ENCODE peak calls at places on chromosome 22, in eight cellular contexts. A is astrocyte of the spinal cord, N is B cell, B is Peyer's patch, F is HFFc6, C is fibroblast of lung, S is AG10803, O is neural progenitor cell. J is an unnamed sample.

GRCh38 chr22:20956258-20957117 is 10.6 kb upstream of the AIFM3 start:
- DNase-seq in A (peak; percentile 31), N (no peak), B (no peak), F (no peak), C (peak; percentile 32), S (no peak), O (peak; percentile 63), J (peak; percentile 77)

GRCh38 chr22:20741634-20742581 is 32.0 kb upstream of the SERPIND1 start:
- DNase-seq in A (peak; percentile 18), N (no peak), B (peak; percentile 51), F (peak; percentile 6), C (peak; percentile 34), S (peak; percentile 22), O (peak; percentile 37), J (peak; percentile 62)

GRCh38 chr22:33579448-33580093 is 340.7 kb downstream of the LARGE1 start:
- DNase-seq in A (peak; percentile 2), N (peak; percentile 63), B (peak; percentile 70), F (peak; percentile 29), C (peak; percentile 45), S (peak; percentile 47), O (peak; percentile 77), J (peak; percentile 9)

GRCh38 chr22:49259870-49260615 is 567.6 kb downstream of the BRD1 start:
- DNase-seq in A (no peak), N (no peak), B (no peak), F (no peak), C (no peak), S (no peak), O (no peak), J (no peak)

GRCh38 chr22:49344196-49344595 is 483.5 kb downstream of the BRD1 start:
- DNase-seq in A (no peak), N (no peak), B (no peak), F (no peak), C (no peak), S (no peak), O (peak; percentile 28), J (no peak)

GRCh38 chr22:34072585-34072984 is 152.3 kb upstream of the LARGE1 start:
- DNase-seq in A (no peak), N (no peak), B (no peak), F (no peak), C (no peak), S (no peak), O (no peak), J (no peak)

GRCh38 chr22:38240734-38241252 is 32.0 kb downstream of the TMEM184B start:
- DNase-seq in A (peak; percentile 95), N (no peak), B (no peak), F (peak; percentile 82), C (peak; percentile 77), S (peak; percentile 85), O (peak; percentile 84), J (peak; percentile 85)

GRCh38 chr22:20829735-20830134 is 28.9 kb downstream of the PI4KA start:
- DNase-seq in A (no peak), N (no peak), B (no peak), F (no peak), C (no peak), S (no peak), O (no peak), J (no peak)

GRCh38 chr22:43317252-43317651 is 25.9 kb downstream of the SCUBE1 start:
- DNase-seq in A (no peak), N (no peak), B (no peak), F (no peak), C (no peak), S (no peak), O (no peak), J (no peak)

GRCh38 chr22:33710326-33710725 is 209.9 kb downstream of the LARGE1 start:
- DNase-seq in A (no peak), N (no peak), B (no peak), F (no peak), C (no peak), S (peak; percentile 4), O (peak; percentile 46), J (no peak)

GRCh38 chr22:47850644-47851151 is 1088.2 kb downstream of the TBC1D22A start:
- DNase-seq in A (peak; percentile 15), N (no peak), B (no peak), F (no peak), C (peak; percentile 4), S (no peak), O (peak; percentile 50), J (no peak)

GRCh38 chr22:50702261-50702671 is 29.6 kb downstream of the SHANK3 start:
- DNase-seq in A (no peak), N (no peak), B (no peak), F (no peak), C (no peak), S (no peak), O (no peak), J (no peak)

GRCh38 chr22:17586831-17587440 is 23.6 kb downstream of the SLC25A18 start:
- DNase-seq in A (no peak), N (no peak), B (no peak), F (no peak), C (no peak), S (no peak), O (no peak), J (no peak)

GRCh38 chr22:17589810-17590375 is 26.6 kb downstream of the SLC25A18 start:
- DNase-seq in A (no peak), N (no peak), B (no peak), F (no peak), C (no peak), S (no peak), O (no peak), J (no peak)

GRCh38 chr22:17588606-17589005 is 25.3 kb downstream of the SLC25A18 start:
- DNase-seq in A (no peak), N (no peak), B (no peak), F (no peak), C (no peak), S (no peak), O (no peak), J (no peak)

GRCh38 chr22:17590586-17590985 is 27.3 kb downstream of the SLC25A18 start:
- DNase-seq in A (no peak), N (no peak), B (no peak), F (no peak), C (no peak), S (no peak), O (no peak), J (no peak)

DNA sequence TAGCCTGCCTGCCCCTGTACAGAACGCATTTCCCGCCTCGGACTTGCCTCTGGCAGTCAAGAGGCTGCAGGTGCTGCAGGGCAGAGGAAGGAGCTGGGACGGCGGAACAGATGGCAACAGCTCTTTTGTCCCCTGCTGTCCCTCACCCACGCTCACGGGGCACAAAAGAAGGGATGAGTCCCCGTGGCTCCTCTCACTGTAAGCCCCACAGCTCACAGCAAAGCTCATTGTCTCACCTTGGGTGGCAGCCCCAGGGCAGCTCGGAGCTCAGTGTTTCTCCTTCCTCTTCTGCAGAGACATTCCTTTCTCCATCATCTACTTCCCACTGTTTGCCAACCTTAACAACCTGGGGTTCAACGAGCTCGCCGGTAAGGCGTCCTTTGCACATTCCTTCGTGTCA is 24.3 kb downstream of the SLC25A18 start:
- DNase-seq in A (no peak), N (no peak), B (no peak), F (no peak), C (no peak), S (no peak), O (no peak), J (no peak)
- TF ChIP-seq CTCF in A (no peak), N (no peak), B (no peak), F (no peak), C (no peak), S (no peak), O (no peak), J (no peak)

DNA sequence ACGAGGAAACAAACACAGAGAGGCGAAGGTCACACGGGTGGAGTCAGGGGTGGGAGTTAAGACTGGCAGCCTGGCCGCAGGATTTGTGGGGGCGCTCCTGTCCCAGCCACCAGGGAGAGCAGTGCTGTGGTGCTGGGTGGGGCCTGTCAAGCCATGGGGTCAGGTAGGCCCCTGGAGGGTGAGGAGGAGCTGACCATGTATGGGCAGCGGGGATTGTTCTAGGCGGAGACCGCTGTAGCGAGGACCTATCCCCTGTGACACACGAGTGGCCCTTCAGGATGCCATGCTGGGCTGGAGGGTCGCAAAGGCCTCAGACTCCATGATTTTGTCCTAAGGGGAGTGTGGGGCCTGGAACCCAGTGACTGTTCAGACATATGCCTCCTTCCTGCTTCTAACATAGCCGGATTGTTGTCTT is 1.6 kb upstream of the RPS19BP1 start:
- DNase-seq in A (no peak), N (no peak), B (no peak), F (no peak), C (no peak), S (no peak), O (no peak), J (no peak)
- TF ChIP-seq CTCF in A (no peak), N (no peak), B (no peak), F (no peak), C (no peak), S (no peak), O (no peak), J (no peak)

DNA sequence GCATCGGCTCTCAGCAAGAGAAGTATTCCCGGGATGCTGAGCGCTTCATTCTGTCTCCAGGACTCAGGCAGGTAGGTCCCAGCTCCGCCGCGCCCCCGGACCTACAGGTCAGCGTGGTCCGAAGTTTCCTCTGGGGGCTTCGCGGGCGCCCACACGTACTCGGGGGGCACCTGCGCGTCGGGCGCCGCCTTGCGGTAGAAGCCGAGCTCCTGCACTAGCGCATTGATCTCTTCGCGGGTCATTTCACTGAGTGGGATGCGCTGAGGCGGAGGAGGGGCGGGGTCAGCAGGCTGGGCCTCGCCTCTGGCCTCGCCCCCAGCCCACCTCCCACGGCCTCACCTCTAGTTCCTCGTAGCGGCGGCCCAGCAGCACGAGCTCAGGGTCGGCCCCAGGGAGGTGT is 2.5 kb downstream of the SELENOM start:
- DNase-seq in A (no peak), N (no peak), B (no peak), F (no peak), C (no peak), S (no peak), O (peak; percentile 90), J (no peak)
- TF ChIP-seq CTCF in A (peak; percentile 56), N (no peak), B (no peak), F (no peak), C (peak; percentile 22), S (peak; percentile 26), O (peak; percentile 85), J (no peak)

DNA sequence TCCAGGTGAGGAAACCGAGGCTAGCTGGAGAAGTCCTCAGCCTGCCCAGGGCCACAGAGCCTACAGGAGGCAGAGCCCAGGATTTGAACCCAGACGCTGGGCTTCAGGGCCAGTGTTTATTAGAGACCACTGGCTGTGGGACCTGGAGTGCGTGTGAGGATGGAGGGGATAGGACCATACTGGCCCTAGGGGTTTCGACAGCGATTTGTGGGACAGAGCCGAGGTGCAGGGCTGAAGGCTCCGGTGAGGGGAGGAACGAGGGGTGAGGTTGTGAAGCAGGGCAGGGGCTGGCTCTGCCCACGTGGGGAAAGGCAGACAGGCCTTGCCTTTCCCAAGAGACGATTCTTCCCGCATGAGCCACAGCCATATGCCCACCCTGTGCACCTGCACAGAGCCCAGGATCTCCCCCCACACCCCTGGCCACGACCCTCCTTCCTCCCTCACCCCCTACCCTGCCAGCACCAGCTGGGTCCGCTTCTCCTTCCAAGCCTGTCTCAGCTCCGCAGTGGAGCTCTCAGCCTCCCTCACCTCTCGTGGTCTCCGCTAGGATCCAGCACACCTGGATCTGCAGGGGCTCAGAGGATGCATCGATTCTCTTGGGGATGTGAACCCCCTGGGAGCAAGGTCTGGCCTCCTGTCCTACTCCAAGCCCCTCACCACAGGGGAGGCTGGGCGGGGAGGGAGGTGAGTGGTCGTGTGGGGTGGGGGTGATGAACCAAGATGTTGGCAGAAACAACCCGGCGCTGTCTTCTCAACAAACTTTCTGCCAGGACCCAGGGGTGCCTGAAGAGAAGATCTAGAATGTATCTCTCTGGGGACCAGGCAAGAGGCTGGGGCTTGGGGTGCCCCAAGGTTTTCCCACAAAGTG is 58.4 kb downstream of the RTL6 start:
- DNase-seq in A (no peak), N (no peak), B (no peak), F (no peak), C (no peak), S (no peak), O (no peak), J (no peak)
- TF ChIP-seq CTCF in A (no peak), N (no peak), B (no peak), F (no peak), C (no peak), S (no peak), O (no peak), J (no peak)

J was measured in MCF 10A.